ENCODE peak calls at places on chromosomes 16 and 17, in ten cellular contexts. P is heart left ventricle, K is K562, Z is stomach, I is breast epithelium, U is adrenal gland, O is body of pancreas, Q is upper lobe of left lung, N is HCT116, W is A549. M is an unnamed sample.
A peak's percentile ranks its signal among the peaks of the same experiment; 100 is the strongest.

GRCh38 chr16:62404857-62405611 is 368.8 kb upstream of the CDH8 start:
- DNase-seq in P (no peak), K (no peak), Z (no peak), I (no peak), U (no peak), O (no peak), Q (no peak), N (no peak), W (no peak), M (no peak)

GRCh38 chr17:76071497-76072148 is 694 bp downstream of the SRP68 start:
- DNase-seq in P (no peak), K (no peak), Z (no peak), I (no peak), U (no peak), O (no peak), Q (no peak), N (no peak), W (no peak), M (peak; percentile 37)

GRCh38 chr17:78176548-78177025 is 8.2 kb downstream of the SYNGR2 start:
- DNase-seq in P (peak; percentile 85), K (peak; percentile 74), Z (peak; percentile 84), I (no peak), U (peak; percentile 82), O (peak; percentile 82), Q (peak; percentile 96), N (no peak), W (peak; percentile 86), M (peak; percentile 77)

GRCh38 chr17:57928898-57929297 is 26.3 kb downstream of the CUEDC1 start:
- DNase-seq in P (peak; percentile 4), K (no peak), Z (no peak), I (no peak), U (no peak), O (no peak), Q (no peak), N (no peak), W (no peak), M (no peak)

GRCh38 chr17:4599505-4600281 is 15.4 kb downstream of the SMTNL2 start:
- DNase-seq in P (peak; percentile 79), K (peak; percentile 27), Z (no peak), I (no peak), U (peak; percentile 28), O (no peak), Q (peak; percentile 90), N (no peak), W (no peak), M (peak; percentile 50)

GRCh38 chr16:57132470-57132869 is 40.1 kb downstream of the CPNE2 start:
- DNase-seq in P (no peak), K (no peak), Z (no peak), I (no peak), U (no peak), O (peak; percentile 45), Q (no peak), N (no peak), W (no peak), M (no peak)

GRCh38 chr16:56370836-56371235 is 54.5 kb downstream of the AMFR start:
- DNase-seq in P (no peak), K (no peak), Z (peak; percentile 42), I (peak; percentile 71), U (peak; percentile 72), O (peak; percentile 68), Q (no peak), N (no peak), W (no peak), M (no peak)

GRCh38 chr17:48726182-48726915 is 2.2 kb downstream of the HOXB13 start:
- DNase-seq in P (no peak), K (no peak), Z (no peak), I (no peak), U (no peak), O (no peak), Q (no peak), N (no peak), W (no peak), M (no peak)

GRCh38 chr16:75420987-75421819 is 12.1 kb downstream of the CFDP1 start:
- DNase-seq in P (peak; percentile 92), K (peak; percentile 42), Z (peak; percentile 70), I (no peak), U (peak; percentile 62), O (peak; percentile 69), Q (no peak), N (no peak), W (no peak), M (peak; percentile 81)

GRCh38 chr17:70636517-70637133 is 467.3 kb downstream of the KCNJ2 start:
- DNase-seq in P (no peak), K (peak; percentile 23), Z (no peak), I (no peak), U (peak; percentile 19), O (peak; percentile 27), Q (no peak), N (peak; percentile 54), W (peak; percentile 44), M (peak; percentile 24)

GRCh38 chr17:33291248-33292183 is 1.6 kb downstream of the ASIC2 start:
- DNase-seq in P (no peak), K (peak; percentile 22), Z (no peak), I (no peak), U (peak; percentile 19), O (no peak), Q (peak; percentile 84), N (no peak), W (peak; percentile 26), M (peak; percentile 56)

GRCh38 chr16:2814757-2815298 is 2.2 kb upstream of the PRSS21 start:
- DNase-seq in P (no peak), K (no peak), Z (no peak), I (peak; percentile 41), U (no peak), O (no peak), Q (no peak), N (no peak), W (no peak), M (no peak)

GRCh38 chr16:21611178-21611545 is 11.8 kb downstream of the METTL9 start:
- DNase-seq in P (no peak), K (no peak), Z (no peak), I (no peak), U (no peak), O (no peak), Q (no peak), N (no peak), W (no peak), M (no peak)

GRCh38 chr16:10776280-10776679 is 32.6 kb downstream of the NUBP1 start:
- DNase-seq in P (no peak), K (no peak), Z (no peak), I (no peak), U (no peak), O (no peak), Q (no peak), N (no peak), W (no peak), M (no peak)

GRCh38 chr17:8377422-8377821 is 918 bp upstream of the KRABD2 start:
- DNase-seq in P (no peak), K (no peak), Z (no peak), I (no peak), U (no peak), O (no peak), Q (no peak), N (no peak), W (no peak), M (no peak)

GRCh38 chr17:83080641-83081560 is 1.5 kb downstream of the METRNL start:
- DNase-seq in P (no peak), K (peak; percentile 81), Z (peak; percentile 45), I (no peak), U (peak; percentile 46), O (no peak), Q (peak; percentile 94), N (no peak), W (no peak), M (no peak)
- TF ChIP-seq POLR2A in P (no peak), K (no peak), Z (no peak), I (no peak), U (no peak), O (no peak), Q (peak; percentile 36), N (no peak), W (no peak), M (no peak)

GRCh38 chr17:46979023-46979870 is at the start of gene RPRML:
- DNase-seq in P (peak; percentile 46), K (peak; percentile 77), Z (peak; percentile 45), I (no peak), U (peak; percentile 14), O (peak; percentile 39), Q (peak; percentile 89), N (no peak), W (peak; percentile 25), M (peak; percentile 32)
- H3K27ac ChIP-seq in P (no peak within 1 kb of the TSS), K (no peak within 1 kb of the TSS), Z (peak within 1 kb of the TSS; percentile 14), I (no peak within 1 kb of the TSS), U (no peak within 1 kb of the TSS), O (no peak within 1 kb of the TSS), Q (no peak within 1 kb of the TSS), N (no peak within 1 kb of the TSS), W (peak within 1 kb of the TSS; percentile 80), M (no peak within 1 kb of the TSS)

DNA sequence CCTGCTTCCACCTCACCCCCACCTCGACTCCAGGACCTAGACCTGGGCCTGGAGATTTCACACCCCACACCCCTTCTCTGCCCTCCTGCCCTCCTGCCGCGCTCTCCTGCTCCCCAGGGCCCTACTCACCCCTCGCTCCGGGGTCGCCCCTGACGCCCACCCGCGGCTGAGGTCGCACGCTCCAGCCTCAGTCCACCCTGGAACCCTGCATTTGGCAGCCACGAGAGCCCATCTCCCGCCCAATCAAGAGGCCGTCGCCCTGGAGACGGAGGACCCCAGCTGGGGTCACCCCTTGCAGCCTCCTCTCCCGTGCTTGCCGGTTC is 16.1 kb downstream of the TLE7 start:
- DNase-seq in P (no peak), K (no peak), Z (no peak), I (no peak), U (no peak), O (no peak), Q (no peak), N (no peak), W (no peak), M (peak; percentile 28)
- H3K4me3 ChIP-seq in P (no peak overlapping the region), K (peak overlapping the region; percentile 11), Z (peak overlapping the region; percentile 14), I (peak overlapping the region; percentile 53), U (no peak overlapping the region), O (no peak overlapping the region), Q (no peak overlapping the region), N (no peak overlapping the region), W (peak overlapping the region; percentile 50), M (peak overlapping the region; percentile 43)

GRCh38 chr16:85564277-85565051 is 48.7 kb upstream of the GSE1 start:
- DNase-seq in P (no peak), K (no peak), Z (no peak), I (no peak), U (no peak), O (no peak), Q (no peak), N (no peak), W (no peak), M (no peak)

GRCh38 chr16:85563031-85563430 is 50.1 kb upstream of the GSE1 start:
- DNase-seq in P (no peak), K (no peak), Z (no peak), I (no peak), U (no peak), O (no peak), Q (no peak), N (no peak), W (no peak), M (no peak)

GRCh38 chr16:85562102-85562786 is 50.9 kb upstream of the GSE1 start:
- DNase-seq in P (no peak), K (no peak), Z (no peak), I (no peak), U (no peak), O (no peak), Q (no peak), N (no peak), W (no peak), M (no peak)

GRCh38 chr16:85565340-85565739 is 47.8 kb upstream of the GSE1 start:
- DNase-seq in P (no peak), K (no peak), Z (no peak), I (no peak), U (no peak), O (no peak), Q (no peak), N (no peak), W (no peak), M (no peak)

GRCh38 chr16:85563515-85564276 is 49.4 kb upstream of the GSE1 start:
- DNase-seq in P (peak; percentile 84), K (peak; percentile 69), Z (peak; percentile 85), I (no peak), U (peak; percentile 77), O (peak; percentile 59), Q (peak; percentile 93), N (no peak), W (no peak), M (peak; percentile 75)
- TF ChIP-seq POLR2A in P (no peak), K (no peak), Z (no peak), I (no peak), U (no peak), O (no peak), Q (no peak), N (no peak), W (no peak), M (no peak)